ENCODE peak calls at places on chromosome X, in eight cellular contexts. T is tibial artery; A is CD4-positive, CD25-positive, alpha-beta regulatory T cell; O is left lung; B is adrenal gland; F is fibroblast of lung; G is tibial nerve; R is heart left ventricle. Q is an unnamed sample. For H3K4me1, the result is how much of the 10 kb centered on the place peaks cover.

GRCh38 chrX:74902806-74903205 is 22.4 kb downstream of the NEXMIF start:
- DNase-seq in A (no peak), G (no peak), T (no peak), O (no peak), F (no peak), B (no peak), R (no peak), Q (no peak)

GRCh38 chrX:118164138-118164537 is 47.5 kb upstream of the KLHL13 start:
- DNase-seq in G (no peak), T (no peak), A (no peak), R (no peak), F (peak), O (no peak), B (no peak), Q (no peak)

GRCh38 chrX:53288173-53288572 is 6.8 kb upstream of the IQSEC2 start:
- DNase-seq in T (peak), G (no peak), O (peak), F (peak), B (peak), R (peak), A (no peak), Q (no peak)

GRCh38 chrX:2401201-2401589 is 99.6 kb downstream of the DHRSX start:
- DNase-seq in R (no peak), F (peak), A (no peak), O (no peak), B (no peak), G (no peak), T (no peak), Q (no peak)

GRCh38 chrX:43500996-43501694 is 155.0 kb upstream of the MAOA start:
- DNase-seq in A (no peak), O (no peak), F (no peak), B (no peak), G (no peak), T (no peak), R (no peak), Q (no peak)

GRCh38 chrX:49257074-49257790 is 7.3 kb downstream of the FOXP3 start:
- DNase-seq in T (no peak), A (no peak), O (no peak), R (no peak), F (no peak), G (no peak), B (no peak), Q (no peak)

GRCh38 chrX:3548743-3549441 is 164.6 kb downstream of the PRKX start:
- DNase-seq in O (no peak), R (no peak), F (peak), A (no peak), G (peak), T (no peak), B (peak), Q (no peak)

GRCh38 chrX:1207496-1208025 is 4.9 kb downstream of the CRLF2 start:
- DNase-seq in T (no peak), F (no peak), R (no peak), A (no peak), G (no peak), B (no peak), O (no peak), Q (no peak)

GRCh38 chrX:43836435-43837184 is 45.6 kb downstream of the MAOB start:
- DNase-seq in R (no peak), G (no peak), A (peak), F (peak), T (no peak), O (no peak), B (no peak), Q (peak)

GRCh38 chrX:50470103-50471031 is at the start of gene DGKK:
- DNase-seq in G (no peak), O (no peak), T (no peak), R (no peak), A (no peak), F (no peak), B (no peak), Q (no peak)

GRCh38 chrX:136126892-136127406 is 20.4 kb upstream of the FHL1 start:
- DNase-seq in R (no peak), B (no peak), O (no peak), A (no peak), F (peak), T (no peak), G (no peak), Q (no peak)

GRCh38 chrX:136577562-136577961 is 45.5 kb downstream of the VGLL1 start:
- DNase-seq in O (peak), B (peak), F (peak), T (peak), G (peak), A (peak), R (peak), Q (peak)

GRCh38 chrX:22629105-22629725 is 356.5 kb downstream of the CBLL2 start:
- DNase-seq in O (no peak), R (no peak), T (no peak), A (no peak), B (no peak), F (peak), G (no peak), Q (no peak)

GRCh38 chrX:12269484-12269883 is 131.2 kb downstream of the FRMPD4 start:
- DNase-seq in A (no peak), T (no peak), B (no peak), O (no peak), F (no peak), G (no peak), R (no peak), Q (no peak)

GRCh38 chrX:119685225-119686066 is 7.5 kb downstream of the SEPTIN6 start:
- DNase-seq in R (peak), G (peak), O (no peak), F (no peak), B (peak), A (peak), T (no peak), Q (peak)

GRCh38 chrX:25344191-25344936 is 328.6 kb upstream of the ARX start:
- DNase-seq in R (no peak), T (no peak), F (no peak), A (no peak), B (no peak), G (no peak), O (no peak), Q (no peak)

GRCh38 chrX:77389891-77390290 is 57.3 kb upstream of the FGF16 start:
- DNase-seq in F (no peak), O (no peak), G (no peak), B (no peak), T (no peak), R (no peak), A (no peak), Q (no peak)

GRCh38 chrX:44303119-44303518 is 40.4 kb downstream of the EFHC2 start:
- DNase-seq in F (no peak), T (no peak), B (no peak), R (no peak), O (no peak), A (no peak), G (no peak), Q (no peak)

GRCh38 chrX:54484666-54485065 is 11.4 kb downstream of the FGD1 start:
- DNase-seq in B (no peak), F (no peak), O (no peak), G (no peak), T (no peak), R (peak), A (no peak), Q (no peak)

GRCh38 chrX:49309401-49309981 is 6.0 kb downstream of the GAGE10 start:
- DNase-seq in T (no peak), B (no peak), F (peak), O (no peak), A (peak), G (no peak), R (no peak), Q (peak)

GRCh38 chrX:104334971-104335370 is 80.2 kb upstream of the ESX1 start:
- DNase-seq in O (no peak), A (no peak), G (no peak), F (peak), R (no peak), T (no peak), B (no peak), Q (no peak)

GRCh38 chrX:50813843-50814661 is at the start of gene SHROOM4:
- DNase-seq in T (peak), R (peak), O (peak), G (peak), F (peak), A (no peak), B (peak), Q (no peak)

GRCh38 chrX:20715176-20715575 is 448.5 kb upstream of the RPS6KA3 start:
- DNase-seq in R (no peak), O (no peak), T (no peak), B (no peak), A (no peak), F (no peak), G (no peak), Q (no peak)

GRCh38 chrX:39337461-39337860 is 536.2 kb downstream of the MID1IP1 start:
- DNase-seq in R (no peak), G (no peak), B (no peak), O (no peak), T (no peak), A (no peak), F (no peak), Q (no peak)
- H3K27ac ChIP-seq in R (no peak), G (peak), B (no peak), O (no peak), T (peak), A (peak), F (no peak), Q (peak)

DNA sequence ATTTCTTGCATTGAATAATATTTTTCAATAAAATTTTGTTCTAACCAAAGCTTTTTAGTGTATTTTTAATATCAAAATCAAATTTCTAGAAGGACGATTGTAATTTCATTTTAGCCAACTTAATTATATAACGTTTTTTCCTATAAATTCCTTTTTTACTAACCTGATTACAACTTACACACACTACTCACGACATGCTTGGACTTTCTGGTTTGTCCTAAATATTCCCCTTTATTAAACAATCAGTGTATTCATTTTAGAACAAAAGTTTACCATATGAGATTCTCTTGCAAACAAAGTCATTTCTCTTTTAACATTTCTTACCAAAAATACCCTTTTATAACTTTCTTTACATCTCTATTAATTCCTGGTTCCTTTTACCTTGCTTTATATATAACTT is 173.7 kb downstream of the PWWP3B start:
- DNase-seq in T (no peak), B (no peak), G (no peak), F (no peak), A (no peak), R (no peak), O (no peak), Q (no peak)
- H3K4me1 ChIP-seq in T (under half), B (under half), G (under half), F (under half), A (under half), R (under half), O (under half), Q (under half)

DNA sequence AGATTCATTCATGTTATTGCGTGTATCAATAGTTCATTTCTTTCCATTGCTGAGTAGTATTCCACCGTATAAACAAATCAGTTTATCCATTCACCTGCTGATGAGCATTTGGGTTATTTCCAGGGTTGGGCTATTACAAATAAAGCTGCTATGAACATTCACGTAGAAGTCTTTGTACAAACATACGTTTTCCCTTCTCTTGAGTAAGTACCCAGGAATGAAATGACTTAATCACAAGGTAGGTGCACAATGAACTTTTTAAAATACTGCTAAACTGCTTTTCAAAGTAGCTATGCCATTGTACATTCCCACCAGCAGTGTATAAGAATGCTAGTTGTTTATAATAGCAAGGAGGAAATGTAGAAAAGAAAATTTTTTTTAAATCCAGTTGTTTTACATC is 35.9 kb downstream of the SYTL4 start:
- DNase-seq in F (peak), R (no peak), G (no peak), B (no peak), A (no peak), O (no peak), T (no peak), Q (no peak)
- H3K27ac ChIP-seq in F (no peak), R (no peak), G (no peak), B (no peak), A (no peak), O (no peak), T (no peak), Q (no peak)

GRCh38 chrX:17009856-17010650 is 63.6 kb downstream of the REPS2 start:
- DNase-seq in B (no peak), A (no peak), R (no peak), G (no peak), O (no peak), F (no peak), T (no peak), Q (no peak)
- H3K4me1 ChIP-seq in B (under half), A (under half), R (under half), G (under half), O (under half), F (under half), T (under half), Q (under half)

GRCh38 chrX:46327229-46328081 is 217.8 kb downstream of the ZNF674 start:
- DNase-seq in O (peak), B (peak), T (no peak), G (no peak), A (no peak), R (no peak), F (peak), Q (no peak)
- H3K27ac ChIP-seq in O (no peak), B (peak), T (peak), G (no peak), A (no peak), R (peak), F (no peak), Q (no peak)

GRCh38 chrX:48071986-48072605 is 656 bp upstream of the ZNF630 start:
- DNase-seq in A (no peak), R (no peak), T (no peak), B (no peak), O (no peak), F (no peak), G (no peak), Q (no peak)
- H3K4me1 ChIP-seq in A (under half), R (under half), T (under half), B (under half), O (under half), F (under half), G (under half), Q (under half)

GRCh38 chrX:130702867-130703707 is 199.9 kb downstream of the ENOX2 start:
- DNase-seq in G (no peak), O (no peak), T (no peak), F (peak), A (no peak), B (no peak), R (no peak), Q (no peak)

GRCh38 chrX:130700629-130701028 is 202.4 kb downstream of the ENOX2 start:
- DNase-seq in A (no peak), F (no peak), R (no peak), T (no peak), B (no peak), O (no peak), G (no peak), Q (no peak)

GRCh38 chrX:130699618-130700017 is 203.4 kb downstream of the ENOX2 start:
- DNase-seq in A (no peak), G (no peak), O (no peak), R (no peak), T (no peak), B (no peak), F (no peak), Q (no peak)

GRCh38 chrX:130705591-130705990 is 197.4 kb downstream of the ENOX2 start:
- DNase-seq in G (no peak), O (no peak), A (no peak), B (no peak), T (no peak), R (no peak), F (no peak), Q (no peak)

DNA sequence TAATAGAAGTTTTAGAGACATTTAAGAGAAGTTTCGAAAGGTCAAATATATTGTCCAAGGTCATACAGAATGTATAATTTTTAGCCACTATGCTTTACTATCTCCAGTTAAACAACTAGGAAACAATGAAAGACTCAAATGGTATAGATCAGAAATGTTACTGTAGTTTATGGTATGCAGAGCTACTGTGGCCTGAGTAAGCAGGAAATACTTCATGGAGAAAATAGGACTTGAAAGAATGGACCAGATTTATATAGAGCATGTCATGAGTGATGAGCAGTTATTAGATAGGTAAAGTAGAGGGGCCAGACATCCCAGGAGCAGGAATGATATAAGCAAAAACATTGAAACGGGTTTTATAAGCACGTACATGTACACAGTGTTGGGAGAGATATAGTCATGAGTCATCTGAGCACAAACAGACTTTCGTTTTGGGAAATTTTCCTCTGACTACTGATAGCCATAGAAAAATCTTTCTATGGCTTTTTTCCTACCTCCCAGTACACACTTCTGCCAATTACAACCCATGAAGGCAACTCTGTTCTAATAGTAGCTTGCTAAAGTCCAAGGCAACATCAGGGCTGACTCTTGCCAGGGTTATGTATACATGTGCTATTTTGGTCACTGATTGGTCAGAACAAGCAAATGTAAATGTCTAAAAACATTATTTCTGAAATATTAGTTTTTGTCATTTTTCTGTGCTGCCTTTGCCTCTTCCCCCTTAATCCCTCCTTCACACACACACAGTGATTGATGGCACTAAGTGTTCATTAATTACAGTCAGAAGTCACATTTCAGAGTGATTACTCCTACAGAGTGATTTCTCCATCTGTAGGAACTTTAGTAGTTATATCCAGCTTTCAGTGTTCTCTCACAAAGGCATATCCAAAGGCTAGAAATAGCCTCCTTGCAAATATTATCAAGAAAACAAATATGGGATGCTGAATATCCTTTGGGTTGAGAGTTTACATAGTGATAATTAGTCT is 198.7 kb downstream of the ENOX2 start:
- DNase-seq in F (peak), A (no peak), B (no peak), T (no peak), G (no peak), O (no peak), R (no peak), Q (no peak)
- H3K27ac ChIP-seq in F (no peak), A (no peak), B (peak), T (peak), G (no peak), O (no peak), R (no peak), Q (no peak)

GRCh38 chrX:19686876-19687275 is 171.6 kb upstream of the MAP3K15 start:
- DNase-seq in B (no peak), G (no peak), T (no peak), F (no peak), O (no peak), A (no peak), R (no peak), Q (no peak)

GRCh38 chrX:19689170-19689814 is 174.0 kb upstream of the MAP3K15 start:
- DNase-seq in R (no peak), A (no peak), B (no peak), T (no peak), O (no peak), F (no peak), G (no peak), Q (no peak)

GRCh38 chrX:19684265-19684664 is 169.0 kb upstream of the MAP3K15 start:
- DNase-seq in F (no peak), T (no peak), R (no peak), A (no peak), O (no peak), B (no peak), G (no peak), Q (no peak)

GRCh38 chrX:19688426-19688825 is 173.1 kb upstream of the MAP3K15 start:
- DNase-seq in G (no peak), B (no peak), R (no peak), A (no peak), O (no peak), T (no peak), F (no peak), Q (no peak)

DNA sequence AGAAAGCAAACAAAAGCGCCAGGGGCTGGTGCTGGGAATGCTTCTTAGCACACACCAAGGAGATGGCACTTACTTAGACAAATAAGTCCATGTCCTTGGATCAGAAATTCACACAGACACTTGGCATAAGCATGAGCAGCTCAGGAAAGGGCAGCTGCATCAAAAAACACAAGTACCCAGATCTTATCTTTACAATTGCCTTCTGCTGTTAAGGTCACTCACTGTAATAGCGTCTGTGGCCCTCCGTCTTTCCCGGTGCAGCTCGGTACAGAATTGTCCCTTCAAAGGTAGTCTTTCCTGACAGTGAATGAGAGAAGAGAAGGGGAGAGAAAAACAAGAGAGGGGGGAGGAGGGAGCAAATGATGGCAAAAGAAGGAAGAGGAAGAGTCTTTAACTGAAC is 172.1 kb upstream of the MAP3K15 start:
- DNase-seq in T (no peak), B (no peak), O (no peak), F (no peak), A (no peak), G (no peak), R (no peak), Q (no peak)
- H3K4me1 ChIP-seq in T (under half), B (under half), O (under half), F (under half), A (under half), G (under half), R (under half), Q (under half)

DNA sequence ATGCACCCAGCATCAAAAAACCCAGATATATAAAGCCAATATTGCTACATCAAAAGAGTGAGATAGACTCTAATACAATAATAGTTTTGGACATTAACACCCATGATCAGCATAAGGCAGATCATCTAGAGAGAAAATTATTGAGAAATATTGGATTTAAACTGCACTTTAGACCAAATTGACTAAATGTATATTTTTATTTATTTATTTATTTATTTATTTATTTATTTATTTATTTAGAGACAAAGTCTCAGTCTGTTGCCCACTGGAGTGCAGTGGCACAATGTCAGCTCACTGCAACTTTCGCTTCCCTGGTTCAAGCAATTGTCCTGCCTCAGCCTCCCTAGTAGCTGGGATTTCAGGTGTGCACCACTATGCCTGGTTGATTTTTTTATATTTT is 193.0 kb downstream of the KLHL4 start:
- DNase-seq in B (no peak), A (no peak), F (no peak), R (no peak), T (no peak), O (no peak), G (no peak), Q (no peak)
- H3K27ac ChIP-seq in B (no peak), A (no peak), F (no peak), R (no peak), T (no peak), O (no peak), G (no peak), Q (no peak)